ENCODE peak calls at places on chromosomes 1 and 21, in four cellular contexts. S is epithelial cell of esophagus, B is progenitor cell of endocrine pancreas, U is fibroblast of villous mesenchyme. V is an unnamed sample.
A peak's percentile ranks its signal among the peaks of the same experiment; 100 is the strongest.

GRCh38 chr1:161266096-161266679 is 7.6 kb downstream of the PCP4L1 start:
- DNase-seq in U (no peak), B (no peak), S (peak; percentile 22), V (no peak)

GRCh38 chr21:28235169-28235892 is 757.3 kb downstream of the LTN1 start:
- DNase-seq in U (no peak), S (no peak), B (no peak), V (no peak)

GRCh38 chr1:89780721-89781120 is 40.1 kb upstream of the LRRC8D start:
- DNase-seq in B (no peak), U (peak; percentile 45), S (peak; percentile 69), V (no peak)

GRCh38 chr1:48207536-48208075 is 14.9 kb upstream of the SLC5A9 start:
- DNase-seq in S (no peak), U (no peak), B (no peak), V (no peak)

GRCh38 chr1:36182734-36183133 is 26.8 kb downstream of the MAP7D1 start:
- DNase-seq in B (no peak), S (no peak), U (no peak), V (no peak)

GRCh38 chr21:43741425-43742096 is 22.6 kb downstream of the PDXK start:
- DNase-seq in B (no peak), S (no peak), U (no peak), V (no peak)

GRCh38 chr1:84698718-84699117 is 8.5 kb upstream of the SSX2IP start:
- DNase-seq in B (no peak), U (peak; percentile 89), S (peak; percentile 89), V (no peak)

GRCh38 chr1:97066860-97067259 is 345.3 kb downstream of the PTBP2 start:
- DNase-seq in S (no peak), B (no peak), U (no peak), V (no peak)

GRCh38 chr1:77833521-77834100 is 54.2 kb downstream of the MIGA1 start:
- DNase-seq in B (no peak), U (no peak), S (no peak), V (no peak)

GRCh38 chr1:38222906-38223305 is 176.3 kb upstream of the POU3F1 start:
- DNase-seq in S (no peak), U (no peak), B (no peak), V (no peak)

GRCh38 chr1:156664046-156664948 is 12.9 kb downstream of the NES start:
- DNase-seq in U (no peak), B (no peak), S (no peak), V (peak; percentile 66)

GRCh38 chr1:112358798-112359408 is 37.1 kb upstream of the CTTNBP2NL start:
- DNase-seq in U (peak; percentile 59), B (peak; percentile 21), S (peak; percentile 77), V (peak; percentile 62)

GRCh38 chr1:237091691-237092090 is 49.7 kb downstream of the RYR2 start:
- DNase-seq in B (no peak), S (no peak), U (no peak), V (no peak)

GRCh38 chr1:159275891-159276290 is 26.2 kb upstream of the FCER1A start:
- DNase-seq in S (no peak), U (no peak), B (no peak), V (no peak)

GRCh38 chr21:25732091-25732760 is 2.5 kb downstream of the ATP5PF start:
- DNase-seq in B (no peak), U (peak; percentile 13), S (peak; percentile 40), V (no peak)

GRCh38 chr1:175783126-175783722 is 39.8 kb upstream of the TNR start:
- DNase-seq in U (peak; percentile 14), B (no peak), S (peak; percentile 9), V (no peak)

GRCh38 chr1:181117648-181118449 is 29.3 kb downstream of the IER5 start:
- DNase-seq in U (peak; percentile 93), B (no peak), S (peak; percentile 99), V (no peak)

GRCh38 chr21:44585892-44586291 is 5.5 kb upstream of the KRTAP10-5 start:
- DNase-seq in U (no peak), S (no peak), B (no peak), V (no peak)

GRCh38 chr1:225461533-225462428 is 33.9 kb upstream of the LBR start:
- DNase-seq in S (no peak), B (no peak), U (no peak), V (no peak)

GRCh38 chr1:40938393-40938792 is 41.1 kb upstream of the CTPS1 start:
- DNase-seq in U (no peak), S (no peak), B (no peak), V (no peak)

GRCh38 chr1:205750683-205751651 is 985 bp upstream of the NUCKS1 start:
- DNase-seq in U (no peak), B (no peak), S (peak; percentile 22), V (no peak)

GRCh38 chr1:221827307-221827642 is 85.4 kb upstream of the DUSP10 start:
- DNase-seq in B (no peak), S (no peak), U (no peak), V (no peak)

GRCh38 chr1:45906883-45907282 is 103.5 kb downstream of the MAST2 start:
- DNase-seq in S (no peak), U (no peak), B (no peak), V (no peak)

GRCh38 chr1:178238722-178239510 is 145.0 kb downstream of the RASAL2 start:
- DNase-seq in U (peak; percentile 98), B (no peak), S (peak; percentile 99), V (no peak)

GRCh38 chr21:33293811-33294216 is 27.6 kb downstream of the IL10RB start:
- DNase-seq in S (peak; percentile 47), U (no peak), B (no peak), V (no peak)
- TF ChIP-seq CTCF in S (no peak), U (no peak), B (no peak), V (no peak)

DNA sequence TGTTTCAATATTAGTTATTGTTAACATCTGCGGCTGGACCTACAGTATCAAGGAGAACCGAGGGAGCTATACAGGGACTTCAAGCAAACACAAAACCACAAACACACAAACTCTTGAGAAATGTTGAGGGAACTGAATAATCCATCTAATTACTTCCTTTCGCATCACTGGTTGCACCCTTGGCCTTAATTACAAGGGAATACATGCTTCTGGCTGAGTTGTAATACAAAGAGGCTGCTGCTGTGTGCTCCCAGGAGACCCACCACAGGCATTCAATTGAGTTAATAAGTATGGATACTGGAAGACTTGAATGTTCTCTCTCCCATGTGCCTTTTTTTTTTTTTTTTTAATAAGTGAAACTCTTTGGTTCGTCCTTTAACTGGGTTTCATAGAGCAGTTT is 16.8 kb upstream of the SMYD2 start:
- DNase-seq in S (no peak), U (no peak), B (no peak), V (no peak)
- TF ChIP-seq CTCF in S (no peak), U (no peak), B (no peak), V (no peak)

DNA sequence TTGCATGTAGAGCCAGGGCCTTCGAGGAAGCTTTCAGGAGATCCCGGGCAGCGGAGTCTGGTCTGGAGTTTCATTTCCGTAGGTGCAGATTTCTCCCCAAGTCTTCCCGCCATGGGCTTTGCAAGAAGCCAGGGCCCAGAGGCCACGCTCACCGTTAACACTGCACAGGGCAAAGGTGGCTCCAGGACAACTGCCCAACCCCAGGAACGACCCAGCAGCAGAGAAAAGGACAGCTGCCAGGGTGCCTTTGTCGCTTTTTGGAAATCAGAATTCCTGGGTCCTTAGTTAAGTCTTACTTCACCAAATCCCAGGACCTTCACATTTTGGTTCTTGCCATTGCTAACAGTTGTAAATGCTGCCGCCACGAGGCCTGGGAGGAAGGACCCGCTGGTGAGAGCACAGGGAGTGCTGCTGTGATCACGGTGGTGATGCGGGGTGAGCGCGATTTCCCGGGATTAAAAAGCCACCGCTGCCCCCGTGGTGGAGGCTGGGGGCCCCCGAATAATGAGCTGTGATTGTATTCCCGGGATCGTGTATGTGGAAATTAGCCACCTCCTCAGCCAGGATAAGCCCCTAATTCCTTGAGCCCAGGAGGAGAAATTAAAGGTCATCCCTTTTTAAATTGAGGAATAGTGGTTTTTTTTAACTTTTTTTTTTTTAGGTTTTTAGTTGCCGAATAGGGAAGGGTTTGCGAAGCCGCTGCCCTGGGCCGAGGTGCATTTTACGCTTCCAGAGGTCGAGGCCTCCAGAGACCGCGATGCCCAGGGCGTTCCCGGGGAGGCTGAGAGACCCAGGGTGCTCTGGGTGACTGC is 8.2 kb downstream of the SIM2 start:
- DNase-seq in U (no peak), S (no peak), B (no peak), V (peak; percentile 62)
- TF ChIP-seq CTCF in U (no peak), S (peak; percentile 15), B (no peak), V (no peak)

GRCh38 chr1:5651027-5651410 is 341.2 kb downstream of the NPHP4 start:
- DNase-seq in U (no peak), S (no peak), B (no peak), V (no peak)

GRCh38 chr1:5651496-5651895 is 340.7 kb downstream of the NPHP4 start:
- DNase-seq in B (no peak), U (no peak), S (peak; percentile 15), V (no peak)

GRCh38 chr1:5649166-5649551 is 343.1 kb downstream of the NPHP4 start:
- DNase-seq in U (no peak), S (no peak), B (no peak), V (no peak)

GRCh38 chr1:5649795-5650194 is 342.4 kb downstream of the NPHP4 start:
- DNase-seq in U (no peak), S (no peak), B (no peak), V (no peak)

DNA sequence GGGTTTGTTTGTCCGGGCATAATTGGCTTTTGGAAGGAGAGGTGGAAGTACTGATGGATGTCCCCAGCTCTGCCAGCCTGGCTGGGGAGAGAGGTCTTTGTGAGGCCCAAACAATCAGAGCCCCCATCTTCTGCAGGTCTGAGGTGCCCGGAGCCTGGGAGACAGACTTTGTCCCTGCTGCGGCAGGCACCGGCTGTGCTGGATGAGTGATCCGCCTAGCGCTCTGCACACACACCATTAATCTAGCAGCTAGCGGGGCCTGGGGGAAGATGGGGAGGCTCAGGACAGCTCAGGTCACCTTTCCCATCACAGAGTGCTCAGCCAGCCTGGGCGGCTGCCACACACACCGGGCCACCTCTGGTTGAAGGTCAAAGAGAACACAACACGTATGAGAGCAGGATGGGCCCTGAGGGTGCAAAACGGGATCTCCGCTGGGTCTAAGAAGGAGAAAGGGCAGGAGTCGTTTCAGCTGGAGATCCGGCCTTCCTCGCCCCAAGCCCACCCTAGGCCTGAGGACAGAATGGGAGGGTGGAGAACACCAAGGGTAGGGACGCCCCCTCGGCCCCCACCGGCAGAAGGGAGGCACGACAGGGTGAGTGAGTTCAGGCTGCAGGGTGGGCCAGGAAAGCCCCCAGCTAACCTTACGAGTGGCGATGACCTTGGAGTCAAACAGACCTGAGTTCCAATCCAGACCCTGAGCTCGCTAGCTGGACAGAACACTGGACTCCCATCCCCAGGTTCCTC is 341.8 kb downstream of the NPHP4 start:
- DNase-seq in U (no peak), B (no peak), S (no peak), V (no peak)
- TF ChIP-seq CTCF in U (no peak), B (no peak), S (no peak), V (no peak)

GRCh38 chr21:42685954-42686500 is 32.6 kb downstream of the PDE9A start:
- DNase-seq in B (no peak), U (no peak), S (no peak), V (no peak)
- TF ChIP-seq CTCF in B (no peak), U (no peak), S (no peak), V (no peak)

GRCh38 chr1:23088027-23088426 is 68.8 kb downstream of the KDM1A start:
- DNase-seq in B (no peak), S (no peak), U (no peak), V (no peak)
- TF ChIP-seq CTCF in B (no peak), S (no peak), U (no peak), V (no peak)

GRCh38 chr1:30982937-30983336 is 74.4 kb upstream of the SDC3 start:
- DNase-seq in U (no peak), S (no peak), B (no peak), V (no peak)
- TF ChIP-seq CTCF in U (peak; percentile 22), S (no peak), B (no peak), V (no peak)